ENCODE peak calls at places on chromosomes 2 and 18, in nine cellular contexts. Y is OCI-LY7, G is PC-3, O is GM23248, Q is HCT116, L is hepatocyte, A is SK-N-SH, W is neural progenitor cell, Z is GM23338. S is an unnamed sample.

GRCh38 chr2:95525294-95526035 is 40.9 kb upstream of the TRIM43B start:
- DNase-seq in Y (no peak), G (peak), O (peak), Q (no peak), L (no peak), A (peak), W (no peak), Z (peak), S (no peak)

GRCh38 chr2:6828299-6828584 is 37.5 kb downstream of the CMPK2 start:
- DNase-seq in Y (peak), G (peak), O (peak), Q (peak), L (peak), A (peak), W (peak), Z (peak), S (peak)

GRCh38 chr2:46481541-46482193 is 2.3 kb downstream of the TMEM247 start:
- DNase-seq in Y (no peak), G (peak), O (peak), Q (no peak), L (peak), A (no peak), W (no peak), Z (no peak), S (no peak)

GRCh38 chr2:37877457-37878315 is 47.4 kb upstream of the RMDN2 start:
- DNase-seq in Y (peak), G (peak), O (peak), Q (peak), L (peak), A (peak), W (peak), Z (peak), S (peak)

GRCh38 chr2:120436885-120437603 is 91.1 kb downstream of the INHBB start:
- DNase-seq in Y (peak), G (peak), O (peak), Q (peak), L (peak), A (peak), W (peak), Z (peak), S (peak)

GRCh38 chr2:216341151-216341550 is 31.1 kb downstream of the MARCHF4 start:
- DNase-seq in Y (no peak), G (no peak), O (peak), Q (no peak), L (no peak), A (no peak), W (no peak), Z (no peak), S (no peak)

GRCh38 chr18:32548688-32549087 is 78.0 kb upstream of the GAREM1 start:
- DNase-seq in Y (no peak), G (no peak), O (no peak), Q (no peak), L (peak), A (no peak), W (peak), Z (peak), S (no peak)

GRCh38 chr18:61637905-61638304 is 254.9 kb downstream of the RNF152 start:
- DNase-seq in Y (no peak), G (no peak), O (no peak), Q (no peak), L (no peak), A (no peak), W (no peak), Z (peak), S (no peak)

GRCh38 chr2:75241696-75242095 is 42.4 kb upstream of the TACR1 start:
- DNase-seq in Y (peak), G (peak), O (peak), Q (peak), L (no peak), A (no peak), W (no peak), Z (peak), S (peak)

GRCh38 chr2:32931945-32932709 is 14.6 kb upstream of the LTBP1 start:
- DNase-seq in Y (no peak), G (peak), O (no peak), Q (no peak), L (no peak), A (no peak), W (no peak), Z (peak), S (no peak)

GRCh38 chr2:212227755-212228154 is 310.8 kb downstream of the ERBB4 start:
- DNase-seq in Y (no peak), G (peak), O (peak), Q (peak), L (peak), A (no peak), W (no peak), Z (peak), S (no peak)

GRCh38 chr18:3448845-3449701 is 899 bp upstream of the TGIF1 start:
- DNase-seq in Y (peak), G (peak), O (peak), Q (peak), L (peak), A (peak), W (peak), Z (peak), S (peak)

GRCh38 chr18:57942493-57942892 is 101.5 kb upstream of the NEDD4L start:
- DNase-seq in Y (no peak), G (no peak), O (no peak), Q (no peak), L (no peak), A (no peak), W (peak), Z (peak), S (no peak)

GRCh38 chr2:11698009-11698922 is 28.3 kb upstream of the NTSR2 start:
- DNase-seq in Y (no peak), G (peak), O (peak), Q (no peak), L (peak), A (no peak), W (no peak), Z (no peak), S (no peak)

GRCh38 chr2:68995911-68996310 is 17.1 kb upstream of the ANTXR1 start:
- DNase-seq in Y (no peak), G (no peak), O (no peak), Q (no peak), L (no peak), A (no peak), W (no peak), Z (no peak), S (no peak)

GRCh38 chr2:181977661-181978350 is 7.8 kb upstream of the PPP1R1C start:
- DNase-seq in Y (no peak), G (peak), O (peak), Q (no peak), L (peak), A (no peak), W (no peak), Z (no peak), S (no peak)

GRCh38 chr2:126513033-126513432 is 142.9 kb upstream of the GYPC start:
- DNase-seq in Y (no peak), G (peak), O (peak), Q (no peak), L (peak), A (no peak), W (no peak), Z (no peak), S (no peak)

GRCh38 chr2:240982821-240983281 is 15.6 kb upstream of the SNED1 start:
- DNase-seq in Y (no peak), G (no peak), O (no peak), Q (no peak), L (no peak), A (no peak), W (no peak), Z (no peak), S (no peak)

GRCh38 chr2:213834746-213835145 is 550.5 kb downstream of the SPAG16 start:
- DNase-seq in Y (no peak), G (peak), O (peak), Q (no peak), L (no peak), A (no peak), W (no peak), Z (no peak), S (no peak)

GRCh38 chr2:28729698-28730097 is 21.9 kb upstream of the PPP1CB start:
- DNase-seq in Y (no peak), G (peak), O (peak), Q (no peak), L (no peak), A (no peak), W (no peak), Z (no peak), S (no peak)

GRCh38 chr18:5890606-5891360 is 4.5 kb downstream of the TMEM200C start:
- DNase-seq in Y (no peak), G (peak), O (no peak), Q (no peak), L (peak), A (peak), W (peak), Z (peak), S (peak)

GRCh38 chr2:201343559-201343958 is 13.6 kb downstream of the FLACC1 start:
- DNase-seq in Y (peak), G (no peak), O (no peak), Q (no peak), L (no peak), A (no peak), W (peak), Z (no peak), S (peak)

GRCh38 chr18:13433685-13434084 is 215.1 kb downstream of the LDLRAD4 start:
- DNase-seq in Y (no peak), G (no peak), O (peak), Q (no peak), L (no peak), A (no peak), W (no peak), Z (no peak), S (no peak)

GRCh38 chr18:59957957-59958356 is 58.2 kb downstream of the PMAIP1 start:
- DNase-seq in Y (peak), G (peak), O (peak), Q (peak), L (peak), A (peak), W (no peak), Z (no peak), S (peak)

GRCh38 chr2:237653791-237654558 is 26.6 kb downstream of the LRRFIP1 start:
- DNase-seq in Y (no peak), G (no peak), O (no peak), Q (no peak), L (no peak), A (no peak), W (no peak), Z (no peak), S (no peak)

GRCh38 chr2:218229239-218229638 is 12.2 kb downstream of the ARPC2 start:
- DNase-seq in Y (peak), G (peak), O (peak), Q (no peak), L (no peak), A (no peak), W (no peak), Z (no peak), S (peak)

GRCh38 chr2:144946263-144946662 is 426.3 kb upstream of the ZEB2 start:
- DNase-seq in Y (no peak), G (no peak), O (peak), Q (no peak), L (no peak), A (no peak), W (no peak), Z (no peak), S (no peak)

GRCh38 chr2:69192176-69192945 is 179.4 kb downstream of the ANTXR1 start:
- DNase-seq in Y (no peak), G (no peak), O (peak), Q (no peak), L (no peak), A (no peak), W (no peak), Z (peak), S (no peak)

GRCh38 chr2:26767894-26768487 is 3.9 kb downstream of the SLC35F6 start:
- DNase-seq in Y (no peak), G (no peak), O (no peak), Q (no peak), L (no peak), A (peak), W (no peak), Z (no peak), S (no peak)

GRCh38 chr2:172101707-172102158 is 967 bp downstream of the DLX2 start:
- DNase-seq in Y (no peak), G (no peak), O (peak), Q (no peak), L (no peak), A (peak), W (peak), Z (peak), S (no peak)

GRCh38 chr2:172640389-172640788 is 84.5 kb downstream of the PDK1 start:
- DNase-seq in Y (no peak), G (peak), O (peak), Q (no peak), L (no peak), A (no peak), W (no peak), Z (no peak), S (no peak)

GRCh38 chr2:70546885-70547284 is 6.7 kb downstream of the TGFA start:
- DNase-seq in Y (no peak), G (no peak), O (no peak), Q (no peak), L (no peak), A (no peak), W (no peak), Z (no peak), S (no peak)

GRCh38 chr2:201411421-201411820 is 39.8 kb downstream of the TRAK2 start:
- DNase-seq in Y (no peak), G (no peak), O (peak), Q (no peak), L (no peak), A (no peak), W (no peak), Z (no peak), S (no peak)

GRCh38 chr18:25561923-25562322 is 210.0 kb upstream of the ZNF521 start:
- DNase-seq in Y (peak), G (peak), O (peak), Q (no peak), L (peak), A (peak), W (peak), Z (peak), S (peak)

GRCh38 chr2:111708478-111708877 is 175.5 kb downstream of the ANAPC1 start:
- DNase-seq in Y (no peak), G (no peak), O (no peak), Q (no peak), L (no peak), A (no peak), W (no peak), Z (no peak), S (no peak)

GRCh38 chr2:81894451-81894990 is 1590.0 kb upstream of the LRRTM1 start:
- DNase-seq in Y (no peak), G (peak), O (no peak), Q (no peak), L (peak), A (no peak), W (no peak), Z (no peak), S (no peak)

GRCh38 chr2:9206991-9207640 is 504 bp downstream of the ASAP2 start:
- DNase-seq in Y (no peak), G (no peak), O (peak), Q (no peak), L (no peak), A (peak), W (no peak), Z (peak), S (peak)

GRCh38 chr2:79935771-79936657 is 368.5 kb downstream of the LRRTM1 start:
- DNase-seq in Y (peak), G (peak), O (peak), Q (no peak), L (peak), A (peak), W (peak), Z (peak), S (peak)
- H3K4me2 ChIP-seq in Y (no peak), G (no peak), O (peak), Q (no peak), L (peak), A (no peak), W (peak), Z (peak), S (peak)

GRCh38 chr2:67515538-67515937 is 118.4 kb downstream of the ETAA1 start:
- DNase-seq in Y (no peak), G (no peak), O (no peak), Q (no peak), L (no peak), A (no peak), W (no peak), Z (no peak), S (no peak)

GRCh38 chr2:67516899-67517530 is 119.9 kb downstream of the ETAA1 start:
- DNase-seq in Y (no peak), G (no peak), O (peak), Q (no peak), L (no peak), A (no peak), W (no peak), Z (no peak), S (no peak)

GRCh38 chr2:67516358-67516757 is 119.2 kb downstream of the ETAA1 start:
- DNase-seq in Y (no peak), G (no peak), O (no peak), Q (no peak), L (no peak), A (no peak), W (no peak), Z (no peak), S (no peak)

GRCh38 chr2:67515021-67515420 is 117.9 kb downstream of the ETAA1 start:
- DNase-seq in Y (no peak), G (peak), O (peak), Q (no peak), L (no peak), A (no peak), W (no peak), Z (no peak), S (no peak)

DNA sequence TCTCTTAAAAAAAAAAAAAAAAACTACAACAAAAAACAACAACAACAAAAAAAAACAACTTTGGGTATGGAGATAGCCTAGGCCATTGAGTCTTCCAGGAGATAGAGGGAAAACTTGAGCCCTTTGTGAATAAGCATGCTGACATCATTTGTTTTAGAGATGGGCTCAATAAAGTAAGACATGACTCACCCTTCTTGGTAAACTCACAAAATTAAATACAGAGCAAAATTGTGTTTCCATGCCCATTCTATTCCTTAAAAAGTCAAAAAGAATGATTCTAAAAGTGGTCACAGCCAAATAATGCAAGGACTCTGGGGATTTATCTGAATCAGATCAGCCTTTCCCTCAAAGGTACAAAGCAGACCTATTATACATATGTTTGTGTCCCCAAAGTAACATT is 117.4 kb downstream of the ETAA1 start:
- DNase-seq in Y (no peak), G (peak), O (peak), Q (no peak), L (no peak), A (no peak), W (no peak), Z (no peak), S (no peak)
- TF ChIP-seq EZH2phosphoT487 in Y (no peak), G (no peak), O (no peak), Q (no peak), L (no peak), A (no peak), W (no peak), Z (no peak), S (no peak)

DNA sequence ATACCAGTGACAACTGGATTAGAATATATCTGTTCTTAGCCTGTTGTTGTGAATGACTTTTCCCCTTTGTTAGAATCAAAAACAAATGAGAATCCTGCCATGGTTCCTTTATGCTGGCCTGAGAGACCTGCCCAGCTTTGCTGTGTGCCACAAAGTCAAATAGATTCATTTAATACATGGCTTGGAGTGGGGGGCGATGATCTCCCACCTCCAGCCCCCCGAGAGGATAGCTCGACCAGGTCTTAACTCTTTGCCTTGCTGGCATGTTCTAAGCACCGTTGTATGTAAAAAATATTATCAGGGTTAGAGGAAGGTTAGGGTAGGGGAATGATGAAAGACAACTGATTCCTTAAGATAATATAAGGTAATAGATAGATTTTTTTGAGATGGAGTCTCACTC is 22.2 kb upstream of the DGKD start:
- DNase-seq in Y (no peak), G (no peak), O (no peak), Q (no peak), L (no peak), A (no peak), W (no peak), Z (no peak), S (no peak)
- H3K27ac ChIP-seq in Y (peak), G (no peak), O (no peak), Q (no peak), L (no peak), A (no peak), W (no peak), Z (no peak), S (peak)

GRCh38 chr2:30410217-30410616 is 36.8 kb upstream of the LCLAT1 start:
- DNase-seq in Y (no peak), G (peak), O (peak), Q (no peak), L (no peak), A (no peak), W (no peak), Z (no peak), S (no peak)
- H3K4me2 ChIP-seq in Y (no peak), G (no peak), O (peak), Q (peak), L (no peak), A (peak), W (no peak), Z (no peak), S (no peak)

GRCh38 chr18:79507546-79508480 is 112.1 kb downstream of the NFATC1 start:
- DNase-seq in Y (no peak), G (peak), O (peak), Q (no peak), L (peak), A (no peak), W (no peak), Z (no peak), S (no peak)
- TF ChIP-seq EZH2phosphoT487 in Y (no peak), G (no peak), O (no peak), Q (no peak), L (peak), A (no peak), W (no peak), Z (no peak), S (no peak)

GRCh38 chr18:49677762-49678398 is 116.0 kb downstream of the LIPG start:
- DNase-seq in Y (no peak), G (no peak), O (no peak), Q (no peak), L (no peak), A (no peak), W (no peak), Z (no peak), S (no peak)
- H3K27ac ChIP-seq in Y (no peak), G (no peak), O (no peak), Q (no peak), L (peak), A (no peak), W (no peak), Z (no peak), S (no peak)

GRCh38 chr2:102927854-102928267 is 166.0 kb downstream of the TMEM182 start:
- DNase-seq in Y (no peak), G (no peak), O (no peak), Q (no peak), L (no peak), A (no peak), W (no peak), Z (no peak), S (no peak)
- H3K4me2 ChIP-seq in Y (no peak), G (no peak), O (no peak), Q (no peak), L (no peak), A (no peak), W (no peak), Z (no peak), S (no peak)

DNA sequence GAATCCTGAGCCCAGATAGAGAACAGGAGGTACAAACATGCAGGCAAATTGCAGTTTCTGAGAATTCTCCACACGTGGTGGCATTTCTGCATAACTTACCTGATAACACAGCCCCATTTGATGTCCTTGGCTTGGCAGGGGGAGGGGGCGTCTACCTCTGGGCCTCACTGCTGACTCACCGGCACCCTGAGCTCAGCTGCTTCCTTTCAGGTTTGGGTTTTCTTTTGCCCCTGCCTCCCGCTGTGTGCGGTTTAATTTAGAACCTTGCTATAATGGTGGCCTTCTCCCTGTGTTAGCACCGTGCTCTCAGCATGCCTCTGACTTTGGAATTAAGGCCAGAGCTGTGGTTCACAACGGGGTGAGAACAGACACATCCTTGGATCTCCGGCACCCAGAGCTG is 4.4 kb downstream of the CTIF start:
- DNase-seq in Y (no peak), G (peak), O (no peak), Q (no peak), L (peak), A (no peak), W (peak), Z (peak), S (no peak)
- TF ChIP-seq EZH2phosphoT487 in Y (no peak), G (no peak), O (no peak), Q (no peak), L (no peak), A (no peak), W (no peak), Z (no peak), S (no peak)

S was measured in MM.1S.